ENCODE peak calls at places on chromosomes 2 and 18, in ten cellular contexts. H, O, M, K, V, G, Q, L, X and N are unnamed samples.

GRCh38 chr2:96233880-96234316 is 25.3 kb upstream of the STARD7 start:
- DNase-seq in H (peak; percentile 62), L (no peak), K (no peak), X (no peak), Q (no peak), M (no peak), G (no peak), V (no peak), O (no peak), N (no peak)

GRCh38 chr2:239498576-239498975 is 97.8 kb upstream of the HDAC4 start:
- DNase-seq in X (no peak), H (no peak), G (no peak), O (no peak), K (no peak), M (no peak), Q (no peak), L (no peak), V (no peak), N (no peak)

GRCh38 chr2:149312039-149312438 is 18.3 kb upstream of the LYPD6 start:
- DNase-seq in L (no peak), X (no peak), O (no peak), Q (no peak), K (no peak), H (no peak), G (no peak), M (no peak), V (no peak), N (no peak)

GRCh38 chr2:38184964-38185603 is 109.1 kb upstream of the CYP1B1 start:
- DNase-seq in V (no peak), L (no peak), O (no peak), Q (no peak), M (no peak), H (peak; percentile 50), K (no peak), X (no peak), G (no peak), N (no peak)

GRCh38 chr2:27804146-27804545 is 32.6 kb downstream of the MRPL33 start:
- DNase-seq in V (no peak), Q (no peak), G (no peak), K (no peak), O (no peak), M (no peak), X (no peak), L (no peak), H (no peak), N (no peak)

GRCh38 chr2:144998435-144998834 is 478.5 kb upstream of the ZEB2 start:
- DNase-seq in K (no peak), Q (no peak), L (no peak), V (no peak), G (no peak), X (no peak), O (no peak), H (no peak), M (no peak), N (no peak)

GRCh38 chr2:178199334-178199733 is 5.0 kb downstream of the OSBPL6 start:
- DNase-seq in M (no peak), H (no peak), X (no peak), Q (no peak), G (no peak), L (no peak), K (no peak), O (no peak), V (no peak), N (no peak)

GRCh38 chr18:5066380-5066977 is 130.6 kb downstream of the AKAIN1 start:
- DNase-seq in M (no peak), V (peak; percentile 7), X (no peak), H (no peak), O (no peak), L (no peak), Q (no peak), G (no peak), K (peak; percentile 12), N (peak; percentile 23)

GRCh38 chr2:159175182-159175581 is 111.3 kb downstream of the WDSUB1 start:
- DNase-seq in X (no peak), M (no peak), K (no peak), V (no peak), G (no peak), Q (no peak), H (no peak), L (no peak), O (no peak), N (no peak)

GRCh38 chr2:233100192-233100998 is 40.3 kb downstream of the INPP5D start:
- DNase-seq in H (peak; percentile 71), V (no peak), Q (no peak), G (no peak), O (no peak), M (no peak), K (no peak), X (no peak), L (no peak), N (no peak)

GRCh38 chr18:80210312-80211083 is 36.8 kb downstream of the PARD6G start:
- DNase-seq in X (no peak), L (no peak), O (no peak), M (no peak), K (no peak), V (no peak), Q (no peak), G (no peak), H (no peak), N (peak; percentile 11)

GRCh38 chr2:121429927-121430511 is 100.7 kb upstream of the RNU4ATAC start:
- DNase-seq in K (no peak), G (no peak), O (no peak), X (no peak), H (no peak), M (no peak), L (no peak), Q (no peak), V (no peak), N (no peak)

GRCh38 chr2:69514406-69514805 is 77.2 kb upstream of the NFU1 start:
- DNase-seq in O (no peak), V (no peak), X (no peak), K (no peak), H (no peak), M (no peak), G (no peak), L (no peak), Q (no peak), N (no peak)

GRCh38 chr2:146324954-146325353 is 1519.9 kb upstream of the ACVR2A start:
- DNase-seq in G (no peak), X (no peak), V (no peak), K (no peak), O (no peak), Q (no peak), H (no peak), L (no peak), M (no peak), N (no peak)

GRCh38 chr2:67272195-67272594 is 124.9 kb upstream of the ETAA1 start:
- DNase-seq in L (no peak), K (no peak), Q (no peak), G (no peak), X (no peak), M (no peak), O (no peak), H (no peak), V (no peak), N (no peak)

GRCh38 chr2:138565251-138565598 is 63.7 kb downstream of the SPOPL start:
- DNase-seq in K (no peak), H (no peak), L (no peak), G (no peak), Q (no peak), X (no peak), O (no peak), V (no peak), M (no peak), N (no peak)

GRCh38 chr2:109439897-109440506 is 173.8 kb downstream of the SEPTIN10 start:
- DNase-seq in O (no peak), G (no peak), V (no peak), Q (no peak), K (no peak), M (no peak), X (no peak), L (no peak), H (no peak), N (no peak)

GRCh38 chr2:238127165-238128060 is 11.1 kb upstream of the KLHL30 start:
- DNase-seq in V (peak; percentile 66), Q (no peak), H (no peak), L (no peak), M (no peak), O (no peak), G (no peak), K (peak; percentile 15), X (no peak), N (no peak)

GRCh38 chr2:222300725-222301295 is 2.0 kb upstream of the PAX3 start:
- DNase-seq in O (no peak), H (no peak), V (no peak), M (no peak), K (no peak), Q (no peak), X (no peak), L (no peak), G (no peak), N (no peak)

GRCh38 chr18:297936-298335 is 30.1 kb upstream of the THOC1 start:
- DNase-seq in V (no peak), K (no peak), X (no peak), L (no peak), M (no peak), O (no peak), G (no peak), H (no peak), Q (no peak), N (no peak)

GRCh38 chr2:165648826-165649225 is 145.2 kb downstream of the GALNT3 start:
- DNase-seq in V (no peak), X (no peak), H (no peak), K (no peak), Q (no peak), L (no peak), M (no peak), G (no peak), O (no peak), N (no peak)

GRCh38 chr2:9244985-9245544 is 38.5 kb downstream of the ASAP2 start:
- DNase-seq in H (no peak), K (no peak), X (peak; percentile 74), G (no peak), Q (no peak), M (no peak), L (no peak), O (no peak), V (no peak), N (no peak)

GRCh38 chr2:237640493-237640998 is 13.2 kb downstream of the LRRFIP1 start:
- DNase-seq in Q (no peak), M (no peak), H (no peak), L (no peak), G (no peak), K (no peak), O (no peak), X (no peak), V (no peak), N (no peak)